ENCODE peak calls at places on chromosome 14, in four cellular contexts. One of them, this sample, is unnamed.
A peak's percentile ranks its signal among the peaks of the same experiment; 100 is the strongest.

GRCh38 chr14:63901434-63902085 is 48.8 kb downstream of the SYNE2 start:
- DNase-seq in fibroblast of the aortic adventitia: peak; percentile 85
- DNase-seq in stimulated activated CD8-positive, alpha-beta memory T cell treated with anti-CD3 and anti-CD28 coated beads, Interleukin-15, amount 100 ng/mL, for 24 hours: no peak
- DNase-seq in fibroblast of pulmonary artery: peak; percentile 85
- DNase-seq in this sample: no peak

GRCh38 chr14:80567905-80568512 is 356.7 kb upstream of the DIO2 start:
- DNase-seq in fibroblast of the aortic adventitia: no peak
- DNase-seq in fibroblast of pulmonary artery: no peak
- DNase-seq in stimulated activated CD8-positive, alpha-beta memory T cell treated with anti-CD3 and anti-CD28 coated beads, Interleukin-15, amount 100 ng/mL, for 24 hours: no peak
- DNase-seq in this sample: no peak

GRCh38 chr14:80637726-80638619 is 303.6 kb downstream of the CEP128 start:
- DNase-seq in fibroblast of pulmonary artery: no peak
- DNase-seq in fibroblast of the aortic adventitia: no peak
- DNase-seq in stimulated activated CD8-positive, alpha-beta memory T cell treated with anti-CD3 and anti-CD28 coated beads, Interleukin-15, amount 100 ng/mL, for 24 hours: no peak
- DNase-seq in this sample: no peak

GRCh38 chr14:42510071-42510470 is 903.4 kb downstream of the LRFN5 start:
- DNase-seq in fibroblast of the aortic adventitia: no peak
- DNase-seq in fibroblast of pulmonary artery: no peak
- DNase-seq in stimulated activated CD8-positive, alpha-beta memory T cell treated with anti-CD3 and anti-CD28 coated beads, Interleukin-15, amount 100 ng/mL, for 24 hours: no peak
- DNase-seq in this sample: no peak

GRCh38 chr14:105912641-105913180 is 386.3 kb downstream of the TMEM121 start:
- DNase-seq in fibroblast of the aortic adventitia: no peak
- DNase-seq in stimulated activated CD8-positive, alpha-beta memory T cell treated with anti-CD3 and anti-CD28 coated beads, Interleukin-15, amount 100 ng/mL, for 24 hours: no peak
- DNase-seq in fibroblast of pulmonary artery: no peak
- DNase-seq in this sample: no peak

GRCh38 chr14:68239988-68240387 is 420.4 kb downstream of the RAD51B start:
- DNase-seq in fibroblast of the aortic adventitia: no peak
- DNase-seq in fibroblast of pulmonary artery: no peak
- DNase-seq in stimulated activated CD8-positive, alpha-beta memory T cell treated with anti-CD3 and anti-CD28 coated beads, Interleukin-15, amount 100 ng/mL, for 24 hours: no peak
- DNase-seq in this sample: no peak

GRCh38 chr14:105927094-105927475 is 400.7 kb downstream of the TMEM121 start:
- DNase-seq in fibroblast of pulmonary artery: no peak
- DNase-seq in fibroblast of the aortic adventitia: no peak
- DNase-seq in stimulated activated CD8-positive, alpha-beta memory T cell treated with anti-CD3 and anti-CD28 coated beads, Interleukin-15, amount 100 ng/mL, for 24 hours: no peak
- DNase-seq in this sample: no peak

GRCh38 chr14:104931323-104931770 is 6.7 kb downstream of the PLD4 start:
- DNase-seq in fibroblast of pulmonary artery: no peak
- DNase-seq in stimulated activated CD8-positive, alpha-beta memory T cell treated with anti-CD3 and anti-CD28 coated beads, Interleukin-15, amount 100 ng/mL, for 24 hours: no peak
- DNase-seq in fibroblast of the aortic adventitia: no peak
- DNase-seq in this sample: no peak

GRCh38 chr14:104292084-104292970 is 153.9 kb downstream of the KIF26A start:
- DNase-seq in stimulated activated CD8-positive, alpha-beta memory T cell treated with anti-CD3 and anti-CD28 coated beads, Interleukin-15, amount 100 ng/mL, for 24 hours: no peak
- DNase-seq in fibroblast of the aortic adventitia: no peak
- DNase-seq in fibroblast of pulmonary artery: no peak
- DNase-seq in this sample: no peak

GRCh38 chr14:83994020-83994419 is 1535.9 kb upstream of the FLRT2 start:
- DNase-seq in stimulated activated CD8-positive, alpha-beta memory T cell treated with anti-CD3 and anti-CD28 coated beads, Interleukin-15, amount 100 ng/mL, for 24 hours: no peak
- DNase-seq in fibroblast of the aortic adventitia: no peak
- DNase-seq in fibroblast of pulmonary artery: peak; percentile 30
- DNase-seq in this sample: no peak

GRCh38 chr14:26598081-26598671 is 343 bp upstream of the NOVA1 start:
- DNase-seq in fibroblast of pulmonary artery: peak; percentile 98
- DNase-seq in fibroblast of the aortic adventitia: peak; percentile 93
- DNase-seq in stimulated activated CD8-positive, alpha-beta memory T cell treated with anti-CD3 and anti-CD28 coated beads, Interleukin-15, amount 100 ng/mL, for 24 hours: no peak
- DNase-seq in this sample: peak; percentile 85

GRCh38 chr14:24960816-24961215 is 89.1 kb downstream of the STXBP6 start:
- DNase-seq in stimulated activated CD8-positive, alpha-beta memory T cell treated with anti-CD3 and anti-CD28 coated beads, Interleukin-15, amount 100 ng/mL, for 24 hours: no peak
- DNase-seq in fibroblast of pulmonary artery: no peak
- DNase-seq in fibroblast of the aortic adventitia: peak; percentile 73
- DNase-seq in this sample: no peak

GRCh38 chr14:103281496-103282231 is 52.4 kb upstream of the EIF5 start:
- DNase-seq in fibroblast of the aortic adventitia: peak; percentile 59
- DNase-seq in fibroblast of pulmonary artery: peak; percentile 58
- DNase-seq in stimulated activated CD8-positive, alpha-beta memory T cell treated with anti-CD3 and anti-CD28 coated beads, Interleukin-15, amount 100 ng/mL, for 24 hours: no peak
- DNase-seq in this sample: no peak

GRCh38 chr14:68412505-68413496 is 380.1 kb downstream of the ZFP36L1 start:
- DNase-seq in stimulated activated CD8-positive, alpha-beta memory T cell treated with anti-CD3 and anti-CD28 coated beads, Interleukin-15, amount 100 ng/mL, for 24 hours: no peak
- DNase-seq in fibroblast of the aortic adventitia: no peak
- DNase-seq in fibroblast of pulmonary artery: no peak
- DNase-seq in this sample: no peak

GRCh38 chr14:49134940-49135339 is 451.2 kb downstream of the RPS29 start:
- DNase-seq in fibroblast of the aortic adventitia: no peak
- DNase-seq in fibroblast of pulmonary artery: no peak
- DNase-seq in stimulated activated CD8-positive, alpha-beta memory T cell treated with anti-CD3 and anti-CD28 coated beads, Interleukin-15, amount 100 ng/mL, for 24 hours: no peak
- DNase-seq in this sample: no peak

GRCh38 chr14:61812347-61813100 is 50.3 kb downstream of the SNAPC1 start:
- DNase-seq in stimulated activated CD8-positive, alpha-beta memory T cell treated with anti-CD3 and anti-CD28 coated beads, Interleukin-15, amount 100 ng/mL, for 24 hours: no peak
- DNase-seq in fibroblast of the aortic adventitia: no peak
- DNase-seq in fibroblast of pulmonary artery: peak; percentile 7
- DNase-seq in this sample: peak; percentile 27

GRCh38 chr14:63046339-63047268 is 1.3 kb upstream of the KCNH5 start:
- DNase-seq in stimulated activated CD8-positive, alpha-beta memory T cell treated with anti-CD3 and anti-CD28 coated beads, Interleukin-15, amount 100 ng/mL, for 24 hours: no peak
- DNase-seq in fibroblast of pulmonary artery: no peak
- DNase-seq in fibroblast of the aortic adventitia: no peak
- DNase-seq in this sample: no peak

GRCh38 chr14:104941508-104942365 is 17.1 kb downstream of the PLD4 start:
- DNase-seq in fibroblast of the aortic adventitia: no peak
- DNase-seq in fibroblast of pulmonary artery: no peak
- DNase-seq in stimulated activated CD8-positive, alpha-beta memory T cell treated with anti-CD3 and anti-CD28 coated beads, Interleukin-15, amount 100 ng/mL, for 24 hours: no peak
- DNase-seq in this sample: no peak

GRCh38 chr14:61923348-61923747 is 161.1 kb downstream of the SNAPC1 start:
- DNase-seq in fibroblast of pulmonary artery: peak; percentile 5
- DNase-seq in fibroblast of the aortic adventitia: peak; percentile 7
- DNase-seq in stimulated activated CD8-positive, alpha-beta memory T cell treated with anti-CD3 and anti-CD28 coated beads, Interleukin-15, amount 100 ng/mL, for 24 hours: no peak
- DNase-seq in this sample: no peak

GRCh38 chr14:77707355-77707723 is 484 bp downstream of the ALKBH1 start:
- DNase-seq in fibroblast of the aortic adventitia: peak; percentile 60
- DNase-seq in stimulated activated CD8-positive, alpha-beta memory T cell treated with anti-CD3 and anti-CD28 coated beads, Interleukin-15, amount 100 ng/mL, for 24 hours: no peak
- DNase-seq in fibroblast of pulmonary artery: peak; percentile 41
- DNase-seq in this sample: no peak

This sample was measured in mesothelial cell of epicardium.